ENCODE peak calls at places on chromosome 21, in eight cellular contexts. Q is type B pancreatic cell; V is fibroblast of mammary gland; C is CD8-positive, alpha-beta T cell; F is right lobe of liver; T is left lung; J is bronchial epithelial cell; L is GM20000. D is an unnamed sample.

GRCh38 chr21:40335689-40336088 is 468.5 kb downstream of the PCP4 start:
- DNase-seq in J (no peak), C (no peak), Q (no peak), V (no peak), F (no peak), L (no peak), T (no peak), D (no peak)

GRCh38 chr21:31711326-31711725 is 20.6 kb downstream of the SCAF4 start:
- DNase-seq in J (no peak), F (no peak), V (no peak), Q (no peak), L (no peak), C (no peak), T (no peak), D (no peak)

GRCh38 chr21:34812510-34813265 is 143.9 kb downstream of the CLIC6 start:
- DNase-seq in Q (no peak), T (no peak), V (peak), C (no peak), F (no peak), L (no peak), J (peak), D (no peak)

GRCh38 chr21:30990514-30991304 is 47.6 kb downstream of the KRTAP19-8 start:
- DNase-seq in V (no peak), J (no peak), F (no peak), Q (no peak), L (no peak), T (no peak), C (no peak), D (no peak)

GRCh38 chr21:38475519-38475918 is 22.8 kb downstream of the ERG start:
- DNase-seq in Q (no peak), C (no peak), T (no peak), V (no peak), F (no peak), L (no peak), J (no peak), D (no peak)

GRCh38 chr21:38341546-38342012 is 84.8 kb downstream of the KCNJ15 start:
- DNase-seq in V (peak), C (no peak), L (no peak), T (no peak), Q (no peak), F (no peak), J (no peak), D (no peak)

GRCh38 chr21:35850029-35850428 is 210.3 kb downstream of the SETD4 start:
- DNase-seq in T (no peak), J (peak), V (peak), Q (no peak), L (no peak), F (no peak), C (no peak), D (no peak)

GRCh38 chr21:33825898-33826297 is 89.7 kb downstream of the ATP5PO start:
- DNase-seq in C (no peak), V (peak), F (no peak), J (no peak), T (no peak), Q (no peak), L (no peak), D (no peak)

GRCh38 chr21:43644609-43645008 is 14.7 kb downstream of the HSF2BP start:
- DNase-seq in L (no peak), T (no peak), V (peak), J (peak), Q (no peak), C (no peak), F (no peak), D (no peak)

GRCh38 chr21:28538987-28539622 is 453.6 kb downstream of the LTN1 start:
- DNase-seq in J (peak), Q (no peak), F (no peak), L (no peak), V (peak), T (no peak), C (no peak), D (no peak)

GRCh38 chr21:28099296-28099695 is 893.4 kb downstream of the LTN1 start:
- DNase-seq in L (no peak), T (no peak), V (peak), Q (no peak), F (no peak), J (no peak), C (no peak), D (no peak)

GRCh38 chr21:35908311-35909078 is 151.8 kb downstream of the SETD4 start:
- DNase-seq in F (no peak), V (no peak), Q (no peak), J (no peak), C (no peak), T (no peak), L (no peak), D (no peak)

GRCh38 chr21:43733529-43734071 is 14.7 kb downstream of the PDXK start:
- DNase-seq in V (peak), F (no peak), Q (no peak), L (no peak), T (no peak), C (no peak), J (peak), D (no peak)

GRCh38 chr21:31557421-31557955 is 102.0 kb upstream of the SOD1 start:
- DNase-seq in F (no peak), Q (peak), T (no peak), C (no peak), J (no peak), V (no peak), L (no peak), D (peak)

GRCh38 chr21:38956791-38957571 is 151.3 kb downstream of the ETS2 start:
- DNase-seq in J (no peak), C (no peak), L (no peak), Q (no peak), T (no peak), F (peak), V (no peak), D (no peak)

GRCh38 chr21:36388076-36388475 is 2.9 kb downstream of the CHAF1B start:
- DNase-seq in V (no peak), J (no peak), L (no peak), C (no peak), Q (no peak), T (no peak), F (no peak), D (no peak)

GRCh38 chr21:46509760-46510159 is 51.1 kb downstream of the DIP2A start:
- DNase-seq in F (no peak), L (no peak), Q (no peak), V (peak), J (peak), C (no peak), T (no peak), D (no peak)

GRCh38 chr21:43667191-43667904 is 8.0 kb downstream of the RRP1B start:
- DNase-seq in L (no peak), Q (no peak), V (peak), F (no peak), C (no peak), J (peak), T (no peak), D (no peak)

DNA sequence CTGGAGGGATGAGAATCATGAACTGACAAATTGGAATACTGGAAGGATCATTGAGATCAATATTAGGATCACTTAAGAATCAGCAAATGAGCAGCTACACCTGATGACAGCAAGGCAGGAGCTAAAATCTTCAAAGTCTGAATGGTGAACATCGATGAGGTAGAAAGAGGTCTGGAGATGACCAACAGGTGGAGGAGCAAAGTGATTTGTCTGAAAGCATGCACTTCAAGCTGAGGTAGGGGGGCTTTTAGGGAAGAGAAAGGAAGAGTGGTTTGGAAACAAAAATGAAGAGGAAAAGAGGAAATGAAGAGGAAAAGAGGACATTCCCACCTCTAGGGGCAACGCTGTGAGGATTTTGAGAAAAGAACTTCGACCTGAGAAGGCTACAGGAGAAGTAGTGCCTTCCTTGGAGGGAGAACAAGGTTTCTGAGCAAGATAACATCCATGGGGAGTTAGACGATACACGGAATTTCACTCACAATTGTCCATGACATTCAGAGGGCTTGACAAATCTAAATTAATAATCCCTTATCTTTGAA is 79.0 kb downstream of the APP start:
- DNase-seq in C (no peak), L (no peak), V (no peak), T (no peak), F (no peak), Q (no peak), J (no peak), D (no peak)
- TF ChIP-seq CTCF in C (no peak), L (no peak), V (peak), T (no peak), F (no peak), Q (peak), J (no peak), D (peak)

GRCh38 chr21:45407629-45408247 is 2.8 kb downstream of the COL18A1 start:
- DNase-seq in Q (no peak), J (peak), C (no peak), F (peak), T (peak), L (no peak), V (no peak), D (no peak)
- TF ChIP-seq CTCF in Q (peak), J (no peak), C (no peak), F (no peak), T (no peak), L (no peak), V (no peak), D (peak)

GRCh38 chr21:21003701-21004100 is 5.5 kb downstream of the NCAM2 start:
- DNase-seq in L (no peak), V (peak), C (no peak), Q (no peak), F (no peak), T (no peak), J (peak), D (peak)
- TF ChIP-seq CTCF in L (peak), V (peak), C (no peak), Q (peak), F (no peak), T (no peak), J (no peak), D (peak)

DNA sequence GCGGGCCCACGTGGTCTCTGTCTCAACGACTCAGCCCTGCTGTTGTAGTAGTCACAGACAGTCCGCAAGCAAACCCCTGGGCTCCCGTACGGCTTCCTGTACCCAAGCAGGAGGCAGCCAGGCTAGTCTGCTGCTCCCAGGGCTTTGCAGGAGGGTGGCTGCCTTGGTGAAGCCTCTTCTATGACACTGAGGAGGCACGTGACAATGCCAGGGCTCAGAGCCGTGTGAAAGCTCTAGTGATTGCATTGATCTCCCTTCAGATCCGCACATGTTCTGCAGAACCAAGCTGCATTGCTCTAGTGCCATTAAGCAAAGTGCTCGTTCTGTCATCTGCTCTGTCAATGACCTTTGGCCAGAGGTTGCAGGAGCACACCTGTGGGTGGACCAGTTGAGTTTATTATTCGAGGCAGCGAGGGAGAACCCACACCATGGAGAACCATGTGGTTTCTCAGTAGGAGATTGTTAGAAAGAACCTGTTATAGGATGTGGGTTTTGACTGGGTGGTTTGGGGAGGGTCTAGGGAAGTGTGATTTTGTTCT is 18.0 kb downstream of the UMODL1 start:
- DNase-seq in F (no peak), C (peak), T (no peak), L (no peak), J (no peak), V (no peak), Q (no peak), D (no peak)
- TF ChIP-seq CTCF in F (no peak), C (no peak), T (no peak), L (no peak), J (no peak), V (no peak), Q (no peak), D (no peak)

D was measured in BE2C.